ENCODE peak calls at places on chromosomes 13 and 19, in eight cellular contexts. One of them, this sample, is unnamed.

GRCh38 chr13:44713793-44714469 is 137.8 kb upstream of the TSC22D1 start:
- DNase-seq in neural crest cell: no peak
- DNase-seq in testis: no peak
- DNase-seq in EH: peak
- DNase-seq in activated naive CD4-positive, alpha-beta T cell: no peak
- DNase-seq in cardiac fibroblast: peak
- DNase-seq in NCI-H2227 treated with DMSO at 0.1 percent for 48 hours: no peak
- DNase-seq in NCI-H2081: no peak
- DNase-seq in this sample: no peak

GRCh38 chr19:1015061-1015781 is 5.7 kb downstream of the TMEM259 start:
- DNase-seq in neural crest cell: no peak
- DNase-seq in testis: no peak
- DNase-seq in EH: no peak
- DNase-seq in activated naive CD4-positive, alpha-beta T cell: no peak
- DNase-seq in cardiac fibroblast: no peak
- DNase-seq in NCI-H2227 treated with DMSO at 0.1 percent for 48 hours: no peak
- DNase-seq in NCI-H2081: no peak
- DNase-seq in this sample: no peak

GRCh38 chr19:7734220-7735203 is 2.6 kb upstream of the CLEC4G start:
- DNase-seq in neural crest cell: no peak
- DNase-seq in testis: no peak
- DNase-seq in EH: no peak
- DNase-seq in activated naive CD4-positive, alpha-beta T cell: no peak
- DNase-seq in cardiac fibroblast: peak
- DNase-seq in NCI-H2227 treated with DMSO at 0.1 percent for 48 hours: no peak
- DNase-seq in NCI-H2081: no peak
- DNase-seq in this sample: no peak

GRCh38 chr13:41588899-41589298 is 131.5 kb downstream of the RGCC start:
- DNase-seq in neural crest cell: no peak
- DNase-seq in testis: no peak
- DNase-seq in EH: peak
- DNase-seq in activated naive CD4-positive, alpha-beta T cell: no peak
- DNase-seq in cardiac fibroblast: peak
- DNase-seq in NCI-H2227 treated with DMSO at 0.1 percent for 48 hours: no peak
- DNase-seq in NCI-H2081: no peak
- DNase-seq in this sample: no peak

GRCh38 chr13:42354246-42355117 is 82.5 kb downstream of the AKAP11 start:
- DNase-seq in neural crest cell: no peak
- DNase-seq in testis: no peak
- DNase-seq in EH: peak
- DNase-seq in activated naive CD4-positive, alpha-beta T cell: no peak
- DNase-seq in cardiac fibroblast: peak
- DNase-seq in NCI-H2227 treated with DMSO at 0.1 percent for 48 hours: peak
- DNase-seq in NCI-H2081: peak
- DNase-seq in this sample: no peak

GRCh38 chr13:40351537-40352384 is 314.7 kb downstream of the FOXO1 start:
- DNase-seq in neural crest cell: no peak
- DNase-seq in testis: no peak
- DNase-seq in EH: no peak
- DNase-seq in activated naive CD4-positive, alpha-beta T cell: no peak
- DNase-seq in cardiac fibroblast: no peak
- DNase-seq in NCI-H2227 treated with DMSO at 0.1 percent for 48 hours: no peak
- DNase-seq in NCI-H2081: no peak
- DNase-seq in this sample: no peak

GRCh38 chr13:20264271-20265018 is 32.3 kb upstream of the GJB6 start:
- DNase-seq in neural crest cell: no peak
- DNase-seq in testis: no peak
- DNase-seq in EH: no peak
- DNase-seq in activated naive CD4-positive, alpha-beta T cell: no peak
- DNase-seq in cardiac fibroblast: no peak
- DNase-seq in NCI-H2227 treated with DMSO at 0.1 percent for 48 hours: no peak
- DNase-seq in NCI-H2081: no peak
- DNase-seq in this sample: peak

GRCh38 chr19:42596391-42597071 is 1.8 kb upstream of the CEACAM8 start:
- DNase-seq in neural crest cell: peak
- DNase-seq in testis: peak
- DNase-seq in EH: peak
- DNase-seq in activated naive CD4-positive, alpha-beta T cell: no peak
- DNase-seq in cardiac fibroblast: peak
- DNase-seq in NCI-H2227 treated with DMSO at 0.1 percent for 48 hours: peak
- DNase-seq in NCI-H2081: peak
- DNase-seq in this sample: no peak

GRCh38 chr19:55149078-55150003 is at the start of gene TNNT1:
- DNase-seq in neural crest cell: no peak
- DNase-seq in testis: no peak
- DNase-seq in EH: peak
- DNase-seq in activated naive CD4-positive, alpha-beta T cell: no peak
- DNase-seq in cardiac fibroblast: no peak
- DNase-seq in NCI-H2227 treated with DMSO at 0.1 percent for 48 hours: peak
- DNase-seq in NCI-H2081: no peak
- DNase-seq in this sample: no peak

GRCh38 chr13:110455941-110456340 is 105.6 kb downstream of the RAB20 start:
- DNase-seq in neural crest cell: peak
- DNase-seq in testis: peak
- DNase-seq in EH: peak
- DNase-seq in activated naive CD4-positive, alpha-beta T cell: peak
- DNase-seq in cardiac fibroblast: peak
- DNase-seq in NCI-H2227 treated with DMSO at 0.1 percent for 48 hours: peak
- DNase-seq in NCI-H2081: peak
- DNase-seq in this sample: peak

GRCh38 chr19:30226464-30227070 is 145.6 kb upstream of the ZNF536 start:
- DNase-seq in neural crest cell: peak
- DNase-seq in testis: peak
- DNase-seq in EH: no peak
- DNase-seq in activated naive CD4-positive, alpha-beta T cell: no peak
- DNase-seq in cardiac fibroblast: no peak
- DNase-seq in NCI-H2227 treated with DMSO at 0.1 percent for 48 hours: no peak
- DNase-seq in NCI-H2081: no peak
- DNase-seq in this sample: peak

GRCh38 chr19:35533822-35534521 is 716 bp downstream of the GAPDHS start:
- DNase-seq in neural crest cell: no peak
- DNase-seq in testis: peak
- DNase-seq in EH: peak
- DNase-seq in activated naive CD4-positive, alpha-beta T cell: peak
- DNase-seq in cardiac fibroblast: peak
- DNase-seq in NCI-H2227 treated with DMSO at 0.1 percent for 48 hours: no peak
- DNase-seq in NCI-H2081: no peak
- DNase-seq in this sample: peak

GRCh38 chr13:93558637-93559036 is 332.0 kb downstream of the GPC6 start:
- DNase-seq in neural crest cell: no peak
- DNase-seq in testis: no peak
- DNase-seq in EH: no peak
- DNase-seq in activated naive CD4-positive, alpha-beta T cell: no peak
- DNase-seq in cardiac fibroblast: no peak
- DNase-seq in NCI-H2227 treated with DMSO at 0.1 percent for 48 hours: no peak
- DNase-seq in NCI-H2081: peak
- DNase-seq in this sample: no peak

GRCh38 chr19:47444388-47444821 is 25.1 kb upstream of the MEIS3 start:
- DNase-seq in neural crest cell: peak
- DNase-seq in testis: no peak
- DNase-seq in EH: no peak
- DNase-seq in activated naive CD4-positive, alpha-beta T cell: peak
- DNase-seq in cardiac fibroblast: no peak
- DNase-seq in NCI-H2227 treated with DMSO at 0.1 percent for 48 hours: no peak
- DNase-seq in NCI-H2081: no peak
- DNase-seq in this sample: no peak

GRCh38 chr13:31199849-31200635 is at the start of gene B3GLCT:
- DNase-seq in neural crest cell: peak
- DNase-seq in testis: peak
- DNase-seq in EH: peak
- DNase-seq in activated naive CD4-positive, alpha-beta T cell: peak
- DNase-seq in cardiac fibroblast: peak
- DNase-seq in NCI-H2227 treated with DMSO at 0.1 percent for 48 hours: peak
- DNase-seq in NCI-H2081: peak
- DNase-seq in this sample: peak

GRCh38 chr19:42201489-42202289 is 15.8 kb downstream of the DEDD2 start:
- DNase-seq in neural crest cell: no peak
- DNase-seq in testis: no peak
- DNase-seq in EH: no peak
- DNase-seq in activated naive CD4-positive, alpha-beta T cell: peak
- DNase-seq in cardiac fibroblast: no peak
- DNase-seq in NCI-H2227 treated with DMSO at 0.1 percent for 48 hours: no peak
- DNase-seq in NCI-H2081: no peak
- DNase-seq in this sample: no peak

GRCh38 chr13:94061316-94061715 is 418.2 kb downstream of the DCT start:
- DNase-seq in neural crest cell: no peak
- DNase-seq in testis: no peak
- DNase-seq in EH: peak
- DNase-seq in activated naive CD4-positive, alpha-beta T cell: no peak
- DNase-seq in cardiac fibroblast: peak
- DNase-seq in NCI-H2227 treated with DMSO at 0.1 percent for 48 hours: no peak
- DNase-seq in NCI-H2081: no peak
- DNase-seq in this sample: no peak

GRCh38 chr13:32115069-32115468 is 83.5 kb downstream of the FRY start:
- DNase-seq in neural crest cell: no peak
- DNase-seq in testis: no peak
- DNase-seq in EH: no peak
- DNase-seq in activated naive CD4-positive, alpha-beta T cell: no peak
- DNase-seq in cardiac fibroblast: no peak
- DNase-seq in NCI-H2227 treated with DMSO at 0.1 percent for 48 hours: no peak
- DNase-seq in NCI-H2081: no peak
- DNase-seq in this sample: no peak

GRCh38 chr19:13790354-13790753 is 4.9 kb upstream of the ZSWIM4 start:
- DNase-seq in neural crest cell: no peak
- DNase-seq in testis: no peak
- DNase-seq in EH: peak
- DNase-seq in activated naive CD4-positive, alpha-beta T cell: no peak
- DNase-seq in cardiac fibroblast: peak
- DNase-seq in NCI-H2227 treated with DMSO at 0.1 percent for 48 hours: no peak
- DNase-seq in NCI-H2081: no peak
- DNase-seq in this sample: no peak

GRCh38 chr13:22077205-22077683 is 406.4 kb downstream of the FGF9 start:
- DNase-seq in neural crest cell: no peak
- DNase-seq in testis: no peak
- DNase-seq in EH: no peak
- DNase-seq in activated naive CD4-positive, alpha-beta T cell: no peak
- DNase-seq in cardiac fibroblast: no peak
- DNase-seq in NCI-H2227 treated with DMSO at 0.1 percent for 48 hours: no peak
- DNase-seq in NCI-H2081: peak
- DNase-seq in this sample: no peak

GRCh38 chr19:41327499-41328156 is 17.7 kb downstream of the CCDC97 start:
- DNase-seq in neural crest cell: no peak
- DNase-seq in testis: no peak
- DNase-seq in EH: peak
- DNase-seq in activated naive CD4-positive, alpha-beta T cell: peak
- DNase-seq in cardiac fibroblast: peak
- DNase-seq in NCI-H2227 treated with DMSO at 0.1 percent for 48 hours: no peak
- DNase-seq in NCI-H2081: no peak
- DNase-seq in this sample: peak

GRCh38 chr13:63910406-63910957 is 2494.8 kb upstream of the PCDH20 start:
- DNase-seq in neural crest cell: no peak
- DNase-seq in testis: peak
- DNase-seq in EH: no peak
- DNase-seq in activated naive CD4-positive, alpha-beta T cell: no peak
- DNase-seq in cardiac fibroblast: peak
- DNase-seq in NCI-H2227 treated with DMSO at 0.1 percent for 48 hours: no peak
- DNase-seq in NCI-H2081: no peak
- DNase-seq in this sample: no peak

GRCh38 chr19:11064831-11065303 is 24.4 kb upstream of the LDLR start:
- DNase-seq in neural crest cell: no peak
- DNase-seq in testis: peak
- DNase-seq in EH: no peak
- DNase-seq in activated naive CD4-positive, alpha-beta T cell: no peak
- DNase-seq in cardiac fibroblast: peak
- DNase-seq in NCI-H2227 treated with DMSO at 0.1 percent for 48 hours: no peak
- DNase-seq in NCI-H2081: no peak
- DNase-seq in this sample: no peak

GRCh38 chr19:15449620-15450527 is at the start of gene WIZ:
- DNase-seq in neural crest cell: peak
- DNase-seq in testis: peak
- DNase-seq in EH: peak
- DNase-seq in activated naive CD4-positive, alpha-beta T cell: peak
- DNase-seq in cardiac fibroblast: peak
- DNase-seq in NCI-H2227 treated with DMSO at 0.1 percent for 48 hours: peak
- DNase-seq in NCI-H2081: peak
- DNase-seq in this sample: peak

GRCh38 chr19:15532779-15533521 is 24.6 kb downstream of the CYP4F22 start:
- DNase-seq in neural crest cell: no peak
- DNase-seq in testis: no peak
- DNase-seq in EH: peak
- DNase-seq in activated naive CD4-positive, alpha-beta T cell: no peak
- DNase-seq in cardiac fibroblast: peak
- DNase-seq in NCI-H2227 treated with DMSO at 0.1 percent for 48 hours: no peak
- DNase-seq in NCI-H2081: no peak
- DNase-seq in this sample: no peak

GRCh38 chr13:113357529-113357928 is 6.4 kb downstream of the GRTP1 start:
- DNase-seq in neural crest cell: no peak
- DNase-seq in testis: no peak
- DNase-seq in EH: peak
- DNase-seq in activated naive CD4-positive, alpha-beta T cell: no peak
- DNase-seq in cardiac fibroblast: peak
- DNase-seq in NCI-H2227 treated with DMSO at 0.1 percent for 48 hours: no peak
- DNase-seq in NCI-H2081: no peak
- DNase-seq in this sample: no peak

GRCh38 chr13:30832845-30833332 is 73.2 kb upstream of the MEDAG start:
- DNase-seq in neural crest cell: no peak
- DNase-seq in testis: peak
- DNase-seq in EH: peak
- DNase-seq in activated naive CD4-positive, alpha-beta T cell: no peak
- DNase-seq in cardiac fibroblast: peak
- DNase-seq in NCI-H2227 treated with DMSO at 0.1 percent for 48 hours: peak
- DNase-seq in NCI-H2081: peak
- DNase-seq in this sample: no peak

GRCh38 chr19:33409035-33409434 is 35.5 kb downstream of the CEBPG start:
- DNase-seq in neural crest cell: no peak
- DNase-seq in testis: no peak
- DNase-seq in EH: no peak
- DNase-seq in activated naive CD4-positive, alpha-beta T cell: no peak
- DNase-seq in cardiac fibroblast: no peak
- DNase-seq in NCI-H2227 treated with DMSO at 0.1 percent for 48 hours: no peak
- DNase-seq in NCI-H2081: no peak
- DNase-seq in this sample: no peak

This sample was measured in GM19239.